ENCODE peak calls at places on chromosomes 1 and 21, in seven cellular contexts. M, R, T, W, E, F and Y are unnamed samples.

GRCh38 chr1:168697376-168697775 is 31.6 kb downstream of the DPT start:
- DNase-seq in M (no peak), R (no peak), T (no peak), W (no peak), E (no peak), F (no peak), Y (no peak)

GRCh38 chr1:42922687-42923366 is 35.8 kb downstream of the SLC2A1 start:
- DNase-seq in M (no peak), R (no peak), T (peak; percentile 78), W (peak; percentile 69), E (peak; percentile 72), F (no peak), Y (peak; percentile 16)

GRCh38 chr1:110548381-110548780 is 29.4 kb upstream of the KCNA10 start:
- DNase-seq in M (peak; percentile 40), R (peak; percentile 65), T (peak; percentile 32), W (no peak), E (no peak), F (no peak), Y (no peak)

GRCh38 chr1:229981736-229982135 is 85.3 kb upstream of the GALNT2 start:
- DNase-seq in M (no peak), R (no peak), T (no peak), W (no peak), E (no peak), F (no peak), Y (no peak)

GRCh38 chr1:27555700-27556424 is 48.1 kb downstream of the AHDC1 start:
- DNase-seq in M (no peak), R (peak; percentile 78), T (no peak), W (no peak), E (no peak), F (no peak), Y (no peak)

GRCh38 chr1:185479781-185480180 is 162.7 kb upstream of the IVNS1ABP start:
- DNase-seq in M (no peak), R (peak; percentile 22), T (peak; percentile 12), W (no peak), E (no peak), F (no peak), Y (peak; percentile 45)

GRCh38 chr1:109627692-109628399 is 8.2 kb downstream of the AMPD2 start:
- DNase-seq in M (no peak), R (no peak), T (no peak), W (no peak), E (no peak), F (no peak), Y (no peak)

GRCh38 chr1:247905899-247906503 is 10.6 kb downstream of the OR2W3 start:
- DNase-seq in M (no peak), R (no peak), T (no peak), W (no peak), E (peak; percentile 30), F (no peak), Y (no peak)

GRCh38 chr1:168821434-168821833 is 92.4 kb upstream of the DPT start:
- DNase-seq in M (no peak), R (no peak), T (no peak), W (no peak), E (peak; percentile 25), F (no peak), Y (no peak)

GRCh38 chr21:15130751-15131150 is 66.0 kb upstream of the NRIP1 start:
- DNase-seq in M (no peak), R (no peak), T (no peak), W (no peak), E (no peak), F (no peak), Y (no peak)

GRCh38 chr1:94773931-94774422 is 46.2 kb upstream of the SLC44A3 start:
- DNase-seq in M (peak; percentile 32), R (no peak), T (no peak), W (no peak), E (no peak), F (no peak), Y (no peak)

GRCh38 chr1:9787702-9788101 is 36.1 kb downstream of the CLSTN1 start:
- DNase-seq in M (no peak), R (no peak), T (no peak), W (no peak), E (peak; percentile 68), F (peak; percentile 36), Y (no peak)

GRCh38 chr1:188817814-188818213 is 1659.8 kb downstream of the BRINP3 start:
- DNase-seq in M (no peak), R (no peak), T (no peak), W (no peak), E (no peak), F (no peak), Y (no peak)

GRCh38 chr1:43757343-43758053 is 50.2 kb downstream of the ST3GAL3 start:
- DNase-seq in M (no peak), R (no peak), T (no peak), W (no peak), E (no peak), F (no peak), Y (no peak)

GRCh38 chr1:171644805-171645483 is 7.5 kb downstream of the MYOC start:
- DNase-seq in M (peak; percentile 57), R (peak; percentile 81), T (peak; percentile 73), W (peak; percentile 89), E (peak; percentile 82), F (peak; percentile 49), Y (peak; percentile 76)

GRCh38 chr1:85940621-85941306 is 215.8 kb downstream of the COL24A1 start:
- DNase-seq in M (no peak), R (no peak), T (no peak), W (no peak), E (no peak), F (no peak), Y (no peak)

GRCh38 chr21:15051652-15052554 is 12.9 kb downstream of the NRIP1 start:
- DNase-seq in M (no peak), R (no peak), T (no peak), W (peak; percentile 61), E (no peak), F (no peak), Y (no peak)

GRCh38 chr1:215682232-215682631 is 115.1 kb downstream of the KCTD3 start:
- DNase-seq in M (no peak), R (no peak), T (peak; percentile 8), W (no peak), E (no peak), F (no peak), Y (no peak)

GRCh38 chr1:6477039-6477820 is 11.3 kb upstream of the TNFRSF25 start:
- DNase-seq in M (no peak), R (no peak), T (no peak), W (no peak), E (no peak), F (no peak), Y (no peak)

GRCh38 chr1:231638647-231639046 is 12.1 kb downstream of the DISC1 start:
- DNase-seq in M (no peak), R (no peak), T (no peak), W (no peak), E (no peak), F (no peak), Y (no peak)

GRCh38 chr1:109849670-109850069 is 61.0 kb upstream of the CSF1 start:
- DNase-seq in M (no peak), R (no peak), T (no peak), W (no peak), E (no peak), F (no peak), Y (no peak)

GRCh38 chr1:116766616-116767469 is 12.6 kb downstream of the CD2 start:
- DNase-seq in M (no peak), R (no peak), T (no peak), W (no peak), E (peak; percentile 55), F (no peak), Y (no peak)

GRCh38 chr1:107529511-107530149 is 388.8 kb downstream of the NTNG1 start:
- DNase-seq in M (no peak), R (no peak), T (no peak), W (peak; percentile 32), E (no peak), F (no peak), Y (no peak)

GRCh38 chr1:222299524-222299923 is 248.4 kb downstream of the HHIPL2 start:
- DNase-seq in M (no peak), R (no peak), T (no peak), W (no peak), E (no peak), F (no peak), Y (no peak)

GRCh38 chr1:41902125-41902524 is 16.6 kb downstream of the HIVEP3 start:
- DNase-seq in M (no peak), R (no peak), T (no peak), W (no peak), E (no peak), F (no peak), Y (no peak)

GRCh38 chr1:112904071-112904830 is 51.7 kb downstream of the SLC16A1 start:
- DNase-seq in M (no peak), R (no peak), T (no peak), W (no peak), E (peak; percentile 63), F (peak; percentile 45), Y (no peak)

GRCh38 chr21:14121719-14122118 is 89.0 kb downstream of the LIPI start:
- DNase-seq in M (no peak), R (no peak), T (no peak), W (no peak), E (no peak), F (no peak), Y (no peak)

GRCh38 chr1:161954466-161954865 is 69.2 kb downstream of the OLFML2B start:
- DNase-seq in M (no peak), R (no peak), T (no peak), W (no peak), E (no peak), F (no peak), Y (no peak)

GRCh38 chr1:24929876-24930702 is at the start of gene RUNX3:
- DNase-seq in M (no peak), R (no peak), T (no peak), W (peak; percentile 55), E (peak; percentile 92), F (peak; percentile 87), Y (no peak)

GRCh38 chr1:58412071-58412580 is 134.4 kb downstream of the OMA1 start:
- DNase-seq in M (no peak), R (no peak), T (no peak), W (no peak), E (no peak), F (no peak), Y (no peak)

GRCh38 chr1:4488018-4488417 is 166.4 kb upstream of the AJAP1 start:
- DNase-seq in M (no peak), R (no peak), T (no peak), W (no peak), E (no peak), F (no peak), Y (no peak)

GRCh38 chr1:64308856-64309255 is 105.4 kb downstream of the UBE2U start:
- DNase-seq in M (no peak), R (no peak), T (no peak), W (no peak), E (no peak), F (no peak), Y (no peak)

GRCh38 chr1:208069317-208069716 is 158.4 kb upstream of the CD34 start:
- DNase-seq in M (no peak), R (no peak), T (no peak), W (no peak), E (no peak), F (no peak), Y (no peak)

GRCh38 chr1:234986750-234987414 is 141.8 kb downstream of the TOMM20 start:
- DNase-seq in M (no peak), R (no peak), T (no peak), W (no peak), E (no peak), F (no peak), Y (no peak)

GRCh38 chr1:195328102-195328501 is 1280.1 kb downstream of the KCNT2 start:
- DNase-seq in M (no peak), R (no peak), T (no peak), W (no peak), E (no peak), F (no peak), Y (no peak)

GRCh38 chr1:35031103-35031452 is 667 bp downstream of the ZMYM6 start:
- DNase-seq in M (no peak), R (peak; percentile 25), T (no peak), W (peak; percentile 44), E (peak; percentile 65), F (peak; percentile 22), Y (no peak)

GRCh38 chr1:246302671-246303317 is 204.3 kb downstream of the SMYD3 start:
- DNase-seq in M (no peak), R (no peak), T (no peak), W (no peak), E (no peak), F (no peak), Y (no peak)